ENCODE peak calls at places on chromosomes 5 and 9, in eight cellular contexts. T is MM.1S, W is neural progenitor cell, C is GM23338, E is HCT116, O is PC-3, P is SK-N-SH, N is GM23248. R is an unnamed sample.
A peak's percentile ranks its signal among the peaks of the same experiment; 100 is the strongest.

GRCh38 chr5:179914032-179914755 is 6.5 kb upstream of the TBC1D9B start:
- DNase-seq in O (peak; percentile 91), E (no peak), C (peak; percentile 14), T (no peak), W (no peak), P (no peak), N (peak; percentile 81), R (peak; percentile 44)

GRCh38 chr5:160649304-160649703 is 202.7 kb downstream of the ATP10B start:
- DNase-seq in W (peak; percentile 67), C (peak; percentile 64), E (no peak), T (peak; percentile 26), P (peak; percentile 6), O (peak; percentile 11), N (no peak), R (peak; percentile 5)

GRCh38 chr9:87386490-87386889 is 111.2 kb upstream of the DAPK1 start:
- DNase-seq in W (no peak), E (no peak), N (no peak), P (no peak), O (no peak), T (no peak), C (no peak), R (no peak)

GRCh38 chr9:126722252-126722921 is 82.5 kb upstream of the ZBTB43 start:
- DNase-seq in P (peak; percentile 86), E (peak; percentile 36), W (peak; percentile 89), T (peak; percentile 72), C (peak; percentile 95), O (peak; percentile 70), N (peak; percentile 77), R (peak; percentile 89)

GRCh38 chr9:123176230-123176629 is 92.2 kb downstream of the STRBP start:
- DNase-seq in C (no peak), T (no peak), N (peak; percentile 40), P (no peak), E (no peak), O (peak; percentile 53), W (no peak), R (no peak)

GRCh38 chr5:60630836-60631235 is 69.1 kb downstream of the DEPDC1B start:
- DNase-seq in O (no peak), T (no peak), C (no peak), W (no peak), N (no peak), P (no peak), E (no peak), R (no peak)

GRCh38 chr9:133576591-133577462 is 32.4 kb downstream of the FAM163B start:
- DNase-seq in W (no peak), N (no peak), O (no peak), E (no peak), P (no peak), T (no peak), C (no peak), R (no peak)

GRCh38 chr9:93577045-93577939 is 908 bp downstream of the PHF2 start:
- DNase-seq in N (peak; percentile 60), C (peak; percentile 59), E (no peak), T (peak; percentile 32), O (peak; percentile 60), P (peak; percentile 84), W (peak; percentile 38), R (peak; percentile 49)

GRCh38 chr5:93294184-93294583 is 286.8 kb downstream of the NR2F1-AS1 start:
- DNase-seq in C (no peak), E (no peak), O (peak; percentile 94), P (no peak), N (peak; percentile 84), W (no peak), T (no peak), R (no peak)

GRCh38 chr5:64763948-64764503 is 4.5 kb downstream of the SREK1IP1 start:
- DNase-seq in C (no peak), O (no peak), T (no peak), N (no peak), P (no peak), W (no peak), E (no peak), R (no peak)

GRCh38 chr5:41414598-41414997 is 95.8 kb downstream of the PLCXD3 start:
- DNase-seq in P (no peak), O (peak; percentile 98), W (no peak), C (no peak), T (no peak), E (peak; percentile 67), N (peak; percentile 93), R (no peak)

GRCh38 chr5:176812269-176813259 is 2.2 kb downstream of the UNC5A start:
- DNase-seq in O (no peak), T (no peak), P (peak; percentile 91), N (peak; percentile 58), C (peak; percentile 83), W (peak; percentile 89), E (no peak), R (no peak)

GRCh38 chr5:59407967-59408366 is 485.6 kb downstream of the PDE4D start:
- DNase-seq in O (no peak), N (no peak), E (no peak), C (no peak), W (no peak), T (no peak), P (no peak), R (no peak)

GRCh38 chr5:31731016-31731415 is 92.1 kb downstream of the PDZD2 start:
- DNase-seq in C (peak; percentile 73), W (no peak), E (no peak), T (no peak), O (no peak), N (no peak), P (no peak), R (no peak)

DNA sequence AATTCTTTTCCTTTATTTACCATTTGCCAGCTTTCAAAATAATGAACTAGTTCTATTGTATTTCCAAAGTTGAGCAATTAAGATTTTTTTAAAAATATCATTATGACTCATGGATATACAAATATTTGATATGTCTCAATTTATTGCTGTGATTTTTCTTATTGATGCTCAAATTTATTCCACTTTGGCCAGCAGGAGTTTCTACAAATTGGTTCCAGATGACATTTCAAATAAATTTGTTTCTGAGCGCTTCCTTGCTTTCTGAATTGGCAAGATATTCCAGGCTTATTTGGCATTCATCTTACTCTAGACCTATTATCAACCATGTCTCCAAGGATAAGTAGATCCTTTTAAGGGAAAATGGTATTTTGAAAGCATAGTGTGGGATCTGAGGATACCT is 58.5 kb upstream of the TJP2 start:
- DNase-seq in C (no peak), P (no peak), E (no peak), O (peak; percentile 60), T (no peak), W (no peak), N (peak; percentile 45), R (no peak)
- H3K27ac ChIP-seq in C (no peak overlapping the region), P (no peak overlapping the region), E (no peak overlapping the region), O (peak overlapping the region; percentile 82), T (no peak overlapping the region), W (no peak overlapping the region), N (no peak overlapping the region), R (no peak overlapping the region)

GRCh38 chr5:10486511-10487344 is 45.0 kb downstream of the ROPN1L start:
- DNase-seq in C (no peak), E (no peak), P (no peak), W (no peak), T (no peak), N (no peak), O (no peak), R (no peak)
- TF ChIP-seq EZH2phosphoT487 in C (no peak), E (no peak), P (no peak), W (no peak), T (no peak), N (no peak), O (no peak), R (no peak)

GRCh38 chr9:137303893-137304382 is 1.9 kb upstream of the NRARP start:
- DNase-seq in P (peak; percentile 15), C (no peak), E (no peak), N (no peak), W (peak; percentile 25), O (no peak), T (no peak), R (no peak)
- H3K4me1 ChIP-seq in P (peaks cover 24% of the 10 kb centered on the region), C (peaks cover 31% of the 10 kb centered on the region), E (peaks cover 11% of the 10 kb centered on the region), N (no peaks in the 10 kb centered on the region), W (peaks cover 65% of the 10 kb centered on the region), O (peaks cover 5% of the 10 kb centered on the region), T (peaks cover 3% of the 10 kb centered on the region), R (peaks cover 45% of the 10 kb centered on the region)

GRCh38 chr9:99126312-99126711 is 21.4 kb downstream of the TGFBR1 start:
- DNase-seq in E (no peak), W (no peak), O (peak; percentile 77), N (peak; percentile 47), C (no peak), P (no peak), T (no peak), R (no peak)
- H3K27ac ChIP-seq in E (no peak overlapping the region), W (no peak overlapping the region), O (peak overlapping the region; percentile 81), N (no peak overlapping the region), C (no peak overlapping the region), P (no peak overlapping the region), T (no peak overlapping the region), R (no peak overlapping the region)

GRCh38 chr5:56346044-56346710 is 113.0 kb upstream of the ANKRD55 start:
- DNase-seq in E (no peak), C (no peak), T (no peak), W (no peak), P (no peak), O (no peak), N (no peak), R (no peak)
- TF ChIP-seq EZH2phosphoT487 in E (no peak), C (no peak), T (no peak), W (no peak), P (no peak), O (no peak), N (no peak), R (no peak)

DNA sequence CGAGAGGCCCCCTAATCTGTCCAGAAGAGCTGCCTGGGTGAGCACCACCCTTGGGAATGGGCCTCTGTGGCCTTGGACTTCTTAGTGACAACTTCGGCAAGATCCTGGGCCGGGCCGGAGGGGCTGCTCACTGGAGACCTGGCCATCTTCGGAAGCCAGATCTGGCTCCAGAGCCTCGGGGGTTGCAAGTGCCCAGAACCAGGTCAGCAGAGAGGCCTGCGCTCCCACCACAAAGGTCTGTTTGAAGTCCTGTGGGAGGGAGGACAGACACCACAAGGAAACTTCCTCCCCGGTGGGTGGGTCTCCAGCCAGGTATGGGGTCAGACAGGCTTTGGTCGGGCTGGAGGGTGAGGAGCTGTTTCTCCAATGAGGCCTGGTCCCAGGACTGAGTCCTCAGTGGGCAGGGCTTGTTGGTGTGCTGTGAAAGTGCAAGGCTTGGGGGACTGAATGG is 86.1 kb downstream of the DAB2IP start:
- DNase-seq in W (no peak), N (no peak), T (no peak), E (no peak), O (no peak), P (no peak), C (no peak), R (no peak)
- H3K4me1 ChIP-seq in W (peaks cover 53% of the 10 kb centered on the region), N (peaks cover 31% of the 10 kb centered on the region), T (peaks cover 25% of the 10 kb centered on the region), E (peaks cover 48% of the 10 kb centered on the region), O (no peaks in the 10 kb centered on the region), P (peaks cover 66% of the 10 kb centered on the region), C (peaks cover 47% of the 10 kb centered on the region), R (peaks cover 60% of the 10 kb centered on the region)

GRCh38 chr9:137032893-137033292 is 1.0 kb upstream of the FUT7 start:
- DNase-seq in N (no peak), E (no peak), T (no peak), O (no peak), W (no peak), C (no peak), P (no peak), R (no peak)
- H3K27ac ChIP-seq in N (no peak overlapping the region), E (no peak overlapping the region), T (no peak overlapping the region), O (no peak overlapping the region), W (no peak overlapping the region), C (no peak overlapping the region), P (peak overlapping the region; percentile 36), R (no peak overlapping the region)

GRCh38 chr9:137303031-137303892 is 1.2 kb upstream of the NRARP start:
- DNase-seq in T (no peak), W (peak; percentile 70), E (no peak), N (no peak), O (no peak), C (peak; percentile 70), P (peak; percentile 20), R (no peak)
- TF ChIP-seq EZH2phosphoT487 in T (no peak), W (no peak), E (no peak), N (no peak), O (no peak), C (no peak), P (no peak), R (no peak)